ENCODE peak calls at places on chromosomes 12 and 14, in four cellular contexts. N is neural progenitor cell, F is B cell, D is WTC11. J is an unnamed sample.

GRCh38 chr12:65922077-65922476 is 97.8 kb downstream of the HMGA2 start:
- DNase-seq in N (no peak), F (no peak), D (no peak), J (no peak)

GRCh38 chr14:76867536-76868452 is 41.6 kb downstream of the LRRC74A start:
- DNase-seq in N (no peak), F (peak; percentile 71), D (no peak), J (peak; percentile 59)

GRCh38 chr12:76518699-76519098 is 40.9 kb downstream of the OSBPL8 start:
- DNase-seq in N (no peak), F (no peak), D (peak; percentile 17), J (no peak)

GRCh38 chr12:50627491-50627890 is 122.7 kb downstream of the DIP2B start:
- DNase-seq in N (no peak), F (no peak), D (no peak), J (no peak)

GRCh38 chr12:90978117-90978770 is 23.3 kb upstream of the CCER1 start:
- DNase-seq in N (peak; percentile 55), F (peak; percentile 9), D (no peak), J (peak; percentile 12)

GRCh38 chr12:47419500-47419899 is 286.3 kb downstream of the RPAP3 start:
- DNase-seq in N (no peak), F (no peak), D (no peak), J (no peak)

GRCh38 chr12:19220861-19221466 is 91.4 kb downstream of the PLEKHA5 start:
- DNase-seq in N (no peak), F (no peak), D (no peak), J (no peak)

GRCh38 chr14:20732950-20733650 is 12.6 kb upstream of the EDDM3A start:
- DNase-seq in N (no peak), F (no peak), D (no peak), J (no peak)

GRCh38 chr12:32390572-32391219 is 8.7 kb upstream of the FGD4 start:
- DNase-seq in N (no peak), F (peak; percentile 45), D (peak; percentile 60), J (peak; percentile 49)

GRCh38 chr14:61632401-61633195 is 62.7 kb upstream of the HIF1A start:
- DNase-seq in N (no peak), F (no peak), D (no peak), J (no peak)

GRCh38 chr14:88477513-88478250 is 77.1 kb downstream of the PTPN21 start:
- DNase-seq in N (no peak), F (no peak), D (no peak), J (no peak)

GRCh38 chr12:32365473-32366064 is 33.8 kb upstream of the FGD4 start:
- DNase-seq in N (peak; percentile 76), F (peak; percentile 57), D (peak; percentile 45), J (peak; percentile 58)

GRCh38 chr14:60590907-60591510 is 58.3 kb downstream of the SIX1 start:
- DNase-seq in N (peak; percentile 9), F (no peak), D (no peak), J (no peak)

GRCh38 chr14:58722433-58722832 is 84.7 kb downstream of the DACT1 start:
- DNase-seq in N (no peak), F (no peak), D (no peak), J (no peak)

GRCh38 chr12:128951448-128951847 is 98.2 kb downstream of the GLT1D1 start:
- DNase-seq in N (no peak), F (no peak), D (no peak), J (no peak)

GRCh38 chr12:33006106-33006505 is 109.5 kb upstream of the PKP2 start:
- DNase-seq in N (no peak), F (no peak), D (no peak), J (no peak)

GRCh38 chr12:96091833-96092232 is 56.4 kb upstream of the LTA4H start:
- DNase-seq in N (no peak), F (no peak), D (peak; percentile 13), J (no peak)

GRCh38 chr12:17215754-17216153 is 609.8 kb upstream of the LMO3 start:
- DNase-seq in N (peak; percentile 32), F (no peak), D (no peak), J (no peak)

GRCh38 chr12:41745593-41745992 is 399.1 kb downstream of the GXYLT1 start:
- DNase-seq in N (no peak), F (no peak), D (peak; percentile 11), J (no peak)

GRCh38 chr12:25775968-25776367 is 182.5 kb upstream of the RASSF8 start:
- DNase-seq in N (no peak), F (no peak), D (no peak), J (no peak)

GRCh38 chr12:67042697-67043131 is 226.4 kb upstream of the CAND1 start:
- DNase-seq in N (peak; percentile 41), F (no peak), D (peak; percentile 34), J (no peak)

GRCh38 chr14:65095633-65096205 is 6.6 kb downstream of the MAX start:
- DNase-seq in N (no peak), F (no peak), D (no peak), J (no peak)

GRCh38 chr14:65499138-65499537 is 86.6 kb downstream of the FUT8 start:
- DNase-seq in N (no peak), F (no peak), D (no peak), J (no peak)

GRCh38 chr12:23770202-23770938 is 179.1 kb downstream of the SOX5 start:
- DNase-seq in N (no peak), F (no peak), D (no peak), J (no peak)

GRCh38 chr12:73308079-73308478 is 1035.9 kb downstream of the TRHDE start:
- DNase-seq in N (no peak), F (no peak), D (no peak), J (no peak)

GRCh38 chr12:106903241-106903950 is 52.3 kb upstream of the TMEM263 start:
- DNase-seq in N (peak; percentile 93), F (peak; percentile 50), D (peak; percentile 90), J (peak; percentile 82)

GRCh38 chr14:68576496-68577244 is 216.2 kb downstream of the ZFP36L1 start:
- DNase-seq in N (no peak), F (no peak), D (no peak), J (no peak)

GRCh38 chr12:118495296-118495695 is 118.9 kb downstream of the SUDS3 start:
- DNase-seq in N (no peak), F (no peak), D (no peak), J (no peak)

GRCh38 chr12:1741154-1741949 is 50.5 kb downstream of the ADIPOR2 start:
- DNase-seq in N (no peak), F (no peak), D (no peak), J (no peak)

GRCh38 chr12:127149226-127149964 is 1117.6 kb upstream of the TMEM132C start:
- DNase-seq in N (no peak), F (no peak), D (no peak), J (no peak)

GRCh38 chr14:102164241-102164641 is 24.5 kb downstream of the WDR20 start:
- DNase-seq in N (no peak), F (no peak), D (no peak), J (no peak)

GRCh38 chr12:107487011-107487680 is 198.5 kb upstream of the PWP1 start:
- DNase-seq in N (no peak), F (no peak), D (no peak), J (no peak)

GRCh38 chr12:113057565-113058485 is 1.3 kb downstream of the DTX1 start:
- DNase-seq in N (peak; percentile 23), F (no peak), D (peak; percentile 60), J (peak; percentile 41)

GRCh38 chr12:113056631-113057488 is at the start of gene DTX1:
- DNase-seq in N (peak; percentile 60), F (peak; percentile 61), D (no peak), J (peak; percentile 61)

GRCh38 chr12:113056381-113056630 is 224 bp upstream of the DTX1 start:
- DNase-seq in N (no peak), F (no peak), D (no peak), J (no peak)

GRCh38 chr12:113054948-113055486 is 1.5 kb upstream of the DTX1 start:
- DNase-seq in N (no peak), F (no peak), D (no peak), J (no peak)

GRCh38 chr12:113055594-113056380 is 743 bp upstream of the DTX1 start:
- DNase-seq in N (no peak), F (no peak), D (no peak), J (no peak)
- TF ChIP-seq CTCF in N (no peak), F (no peak), D (no peak), J (no peak)

DNA sequence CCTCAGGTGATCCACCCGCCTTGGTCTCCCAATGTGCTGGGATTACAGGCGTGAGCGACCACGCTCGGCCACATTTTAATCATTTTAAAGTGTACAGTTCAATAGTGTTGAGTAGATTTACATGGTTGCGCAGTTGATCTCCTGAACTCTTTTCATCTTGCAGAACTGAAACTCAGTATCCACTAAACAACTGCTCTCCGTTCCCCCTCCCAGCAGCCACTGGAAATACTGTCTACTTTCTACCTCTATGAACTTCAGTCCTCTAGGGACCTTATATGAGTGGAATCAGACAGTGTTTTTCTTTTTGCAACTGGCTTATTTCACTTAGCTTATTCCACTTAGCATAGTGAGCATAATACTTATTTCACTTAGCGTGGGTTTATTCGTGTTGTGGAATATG is 53.7 kb downstream of the KCTD10 start:
- DNase-seq in N (no peak), F (no peak), D (no peak), J (no peak)
- TF ChIP-seq CTCF in N (no peak), F (no peak), D (no peak), J (no peak)

GRCh38 chr12:3491938-3492867 is 1.2 kb downstream of the PRMT8 start:
- DNase-seq in N (peak; percentile 95), F (peak; percentile 41), D (peak; percentile 84), J (peak; percentile 87)
- TF ChIP-seq CTCF in N (peak; percentile 25), F (no peak), D (no peak), J (no peak)

DNA sequence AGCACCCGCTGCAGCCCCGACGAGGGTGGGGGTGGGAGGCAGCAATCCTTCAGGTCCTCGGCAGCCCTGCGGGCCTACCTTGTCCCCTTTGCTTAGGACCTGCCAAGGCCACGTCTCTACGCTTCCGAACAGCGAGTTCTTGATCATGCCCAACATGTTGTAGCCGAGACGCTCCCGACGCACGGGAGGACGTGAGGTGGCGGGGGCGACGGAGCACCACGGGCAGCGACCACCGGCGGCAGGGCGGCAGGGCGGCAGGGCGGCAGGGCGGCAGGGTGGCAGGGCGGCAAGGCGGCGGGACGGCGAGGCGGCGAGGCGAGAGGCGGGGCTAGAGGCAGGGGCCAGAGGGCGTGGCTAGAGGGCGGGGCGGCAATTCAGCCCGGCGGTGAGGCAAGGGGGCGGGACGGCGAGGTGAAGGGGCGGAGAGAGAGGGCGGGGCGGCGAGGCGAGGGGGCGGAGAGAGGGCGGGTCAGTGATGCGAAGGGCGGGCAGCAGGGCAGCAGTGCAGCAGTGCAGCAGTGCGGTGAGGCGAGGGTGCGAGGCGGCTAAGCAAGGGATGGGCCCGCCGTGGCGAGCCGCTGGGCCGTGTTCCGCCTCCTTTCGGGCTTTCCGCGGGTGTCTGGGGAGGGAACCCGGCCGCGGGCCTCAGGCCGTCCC is at the start of gene HEBP1:
- DNase-seq in N (peak; percentile 95), F (peak; percentile 97), D (peak; percentile 95), J (peak; percentile 99)
- TF ChIP-seq CTCF in N (peak; percentile 19), F (no peak), D (no peak), J (no peak)

DNA sequence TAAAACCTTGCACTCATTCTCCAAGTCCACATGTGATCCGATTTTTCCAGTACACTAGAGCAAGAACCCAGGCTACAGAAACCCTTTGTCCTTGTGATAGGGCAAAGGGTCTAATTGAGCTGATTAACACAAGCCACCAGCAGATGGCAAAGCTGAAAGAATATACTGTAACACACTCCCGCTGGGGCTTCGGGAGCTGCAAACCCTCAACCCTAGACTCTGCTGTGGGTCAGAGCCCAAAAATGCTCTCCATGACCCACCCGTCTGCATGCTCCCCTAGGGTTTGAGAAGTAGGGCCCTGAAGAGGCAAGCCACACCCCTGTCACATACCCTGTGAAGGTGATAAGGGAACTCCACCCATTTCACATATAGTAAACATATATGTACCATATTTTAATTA is 33.6 kb upstream of the PCNX1 start:
- DNase-seq in N (no peak), F (no peak), D (no peak), J (no peak)
- TF ChIP-seq CTCF in N (no peak), F (no peak), D (no peak), J (no peak)

GRCh38 chr12:123390415-123391093 is 6.6 kb downstream of the KMT5A start:
- DNase-seq in N (no peak), F (no peak), D (no peak), J (no peak)
- TF ChIP-seq CTCF in N (no peak), F (no peak), D (no peak), J (no peak)